ENCODE peak calls at places on chromosome 10, in five cellular contexts. I, Y, A, J and B are unnamed samples.

GRCh38 chr10:62779487-62780248 is 24.9 kb upstream of the ADO start:
- DNase-seq in I (no peak), Y (peak; percentile 41), A (no peak), J (no peak), B (no peak)

GRCh38 chr10:3033925-3034324 is 33.4 kb upstream of the PFKP start:
- DNase-seq in I (no peak), Y (no peak), A (no peak), J (no peak), B (no peak)

GRCh38 chr10:131567279-131568162 is 256.0 kb upstream of the TCERG1L start:
- DNase-seq in I (no peak), Y (no peak), A (no peak), J (no peak), B (no peak)

GRCh38 chr10:80472234-80473095 is 18.4 kb downstream of the TSPAN14 start:
- DNase-seq in I (peak; percentile 35), Y (peak; percentile 98), A (peak; percentile 39), J (no peak), B (peak; percentile 62)

GRCh38 chr10:127303105-127303504 is 106.7 kb upstream of the INSYN2A start:
- DNase-seq in I (no peak), Y (peak; percentile 54), A (no peak), J (no peak), B (no peak)

GRCh38 chr10:52517017-52517416 is 202.9 kb downstream of the DKK1 start:
- DNase-seq in I (no peak), Y (no peak), A (no peak), J (no peak), B (no peak)

GRCh38 chr10:31102421-31102820 is 70.8 kb upstream of the ZNF438 start:
- DNase-seq in I (no peak), Y (no peak), A (no peak), J (no peak), B (no peak)

GRCh38 chr10:101238732-101239105 is 9.5 kb upstream of the LBX1 start:
- DNase-seq in I (no peak), Y (no peak), A (no peak), J (no peak), B (no peak)

GRCh38 chr10:75400769-75401568 is 595 bp downstream of the ZNF503 start:
- DNase-seq in I (peak; percentile 79), Y (peak; percentile 27), A (peak; percentile 72), J (no peak), B (peak; percentile 76)

GRCh38 chr10:21526184-21526951 is 886 bp upstream of the SKIDA1 start:
- DNase-seq in I (peak; percentile 67), Y (peak; percentile 65), A (peak; percentile 87), J (no peak), B (peak; percentile 93)

GRCh38 chr10:67492317-67493019 is 203.5 kb downstream of the CTNNA3 start:
- DNase-seq in I (no peak), Y (no peak), A (no peak), J (no peak), B (no peak)

GRCh38 chr10:123999956-124000615 is 93.3 kb downstream of the CHST15 start:
- DNase-seq in I (no peak), Y (no peak), A (no peak), J (no peak), B (no peak)

GRCh38 chr10:44908071-44908709 is 2.9 kb upstream of the TMEM72 start:
- DNase-seq in I (peak; percentile 25), Y (no peak), A (no peak), J (no peak), B (no peak)